ENCODE peak calls at places on chromosomes 12 and 14, in nine cellular contexts. One of them, this sample, is unnamed.

GRCh38 chr14:101371691-101372493 is 189.4 kb upstream of the DIO3 start:
- DNase-seq in HepG2: no peak
- DNase-seq in HCT116: no peak
- DNase-seq in SK-N-SH: no peak
- DNase-seq in K562: no peak
- DNase-seq in GM23338: no peak
- DNase-seq in Panc1: no peak
- DNase-seq in GM12878: no peak
- DNase-seq in HL-60: no peak
- DNase-seq in this sample: no peak

GRCh38 chr12:50151047-50151687 is 16.0 kb downstream of the CERS5 start:
- DNase-seq in GM12878: no peak
- DNase-seq in HCT116: no peak
- DNase-seq in HL-60: no peak
- DNase-seq in Panc1: no peak
- DNase-seq in GM23338: no peak
- DNase-seq in SK-N-SH: no peak
- DNase-seq in K562: no peak
- DNase-seq in HepG2: no peak
- DNase-seq in this sample: no peak

GRCh38 chr14:64767215-64767964 is 63.2 kb downstream of the PLEKHG3 start:
- DNase-seq in K562: no peak
- DNase-seq in GM23338: no peak
- DNase-seq in HepG2: no peak
- DNase-seq in Panc1: no peak
- DNase-seq in HL-60: no peak
- DNase-seq in SK-N-SH: no peak
- DNase-seq in HCT116: no peak
- DNase-seq in GM12878: no peak
- DNase-seq in this sample: no peak

GRCh38 chr14:84458881-84459280 is 1071.1 kb upstream of the FLRT2 start:
- DNase-seq in HepG2: no peak
- DNase-seq in HL-60: no peak
- DNase-seq in SK-N-SH: no peak
- DNase-seq in GM23338: no peak
- DNase-seq in K562: no peak
- DNase-seq in Panc1: no peak
- DNase-seq in HCT116: no peak
- DNase-seq in GM12878: no peak
- DNase-seq in this sample: no peak

GRCh38 chr12:52210925-52211650 is 19.3 kb upstream of the KRT80 start:
- DNase-seq in HCT116: no peak
- DNase-seq in K562: no peak
- DNase-seq in Panc1: no peak
- DNase-seq in SK-N-SH: no peak
- DNase-seq in GM23338: no peak
- DNase-seq in HL-60: no peak
- DNase-seq in HepG2: no peak
- DNase-seq in GM12878: no peak
- DNase-seq in this sample: no peak

GRCh38 chr12:29611906-29612305 is 114.4 kb upstream of the OVCH1 start:
- DNase-seq in GM23338: no peak
- DNase-seq in HCT116: no peak
- DNase-seq in HepG2: no peak
- DNase-seq in HL-60: no peak
- DNase-seq in K562: no peak
- DNase-seq in SK-N-SH: no peak
- DNase-seq in Panc1: no peak
- DNase-seq in GM12878: no peak
- DNase-seq in this sample: no peak

GRCh38 chr14:50061664-50062437 is 54.5 kb downstream of the VCPKMT start:
- DNase-seq in HCT116: no peak
- DNase-seq in GM12878: peak; percentile 84
- DNase-seq in HL-60: peak; percentile 88
- DNase-seq in SK-N-SH: peak; percentile 83
- DNase-seq in HepG2: peak; percentile 76
- DNase-seq in GM23338: no peak
- DNase-seq in Panc1: no peak
- DNase-seq in K562: no peak
- DNase-seq in this sample: no peak

GRCh38 chr12:3885179-3886094 is 12.2 kb upstream of the PARP11 start:
- DNase-seq in HCT116: peak; percentile 8
- DNase-seq in HepG2: peak; percentile 36
- DNase-seq in Panc1: peak; percentile 20
- DNase-seq in GM23338: peak; percentile 75
- DNase-seq in K562: peak; percentile 6
- DNase-seq in SK-N-SH: peak; percentile 30
- DNase-seq in HL-60: peak; percentile 31
- DNase-seq in GM12878: no peak
- DNase-seq in this sample: peak; percentile 17

DNA sequence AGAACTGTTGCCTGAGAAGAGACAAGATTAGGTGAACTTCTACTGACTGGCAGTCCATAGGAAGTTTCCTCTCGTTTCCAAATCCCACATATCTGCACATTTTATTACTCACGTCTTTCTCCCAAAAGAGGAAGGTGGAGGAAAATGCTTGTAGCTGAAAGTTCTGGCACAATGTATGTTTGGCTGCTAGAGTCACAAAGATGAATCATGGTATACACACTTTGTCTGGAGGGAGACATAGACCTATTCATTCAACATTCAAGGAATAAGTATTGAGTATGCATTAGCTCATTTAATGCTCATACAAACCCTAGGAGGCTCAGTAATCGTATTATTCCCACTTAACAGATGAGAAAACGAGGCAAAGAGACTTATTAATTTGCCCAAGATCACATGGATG is 291.8 kb downstream of the FOXN3 start:
- DNase-seq in HepG2: no peak
- DNase-seq in Panc1: no peak
- DNase-seq in HCT116: no peak
- DNase-seq in GM12878: no peak
- DNase-seq in SK-N-SH: no peak
- DNase-seq in HL-60: no peak
- DNase-seq in K562: no peak
- DNase-seq in GM23338: no peak
- DNase-seq in this sample: no peak
- TF ChIP-seq REST in HepG2: no peak
- TF ChIP-seq REST in Panc1: no peak
- TF ChIP-seq REST in HCT116: no peak
- TF ChIP-seq REST in GM12878: no peak
- TF ChIP-seq REST in SK-N-SH: no peak
- TF ChIP-seq REST in HL-60: no peak
- TF ChIP-seq REST in K562: no peak
- TF ChIP-seq REST in GM23338: no peak
- TF ChIP-seq REST in this sample: no peak

GRCh38 chr12:1934831-1935230 is 16.4 kb upstream of the CACNA2D4 start:
- DNase-seq in Panc1: no peak
- DNase-seq in HL-60: no peak
- DNase-seq in K562: no peak
- DNase-seq in SK-N-SH: peak; percentile 18
- DNase-seq in HCT116: no peak
- DNase-seq in GM23338: no peak
- DNase-seq in GM12878: no peak
- DNase-seq in HepG2: no peak
- DNase-seq in this sample: no peak

GRCh38 chr12:1934068-1934467 is 15.6 kb upstream of the CACNA2D4 start:
- DNase-seq in SK-N-SH: peak; percentile 13
- DNase-seq in HL-60: no peak
- DNase-seq in K562: no peak
- DNase-seq in GM23338: no peak
- DNase-seq in HepG2: no peak
- DNase-seq in GM12878: no peak
- DNase-seq in Panc1: no peak
- DNase-seq in HCT116: no peak
- DNase-seq in this sample: no peak

GRCh38 chr12:1935242-1935641 is 16.8 kb upstream of the CACNA2D4 start:
- DNase-seq in Panc1: no peak
- DNase-seq in HL-60: no peak
- DNase-seq in HCT116: no peak
- DNase-seq in GM23338: no peak
- DNase-seq in SK-N-SH: peak; percentile 7
- DNase-seq in HepG2: no peak
- DNase-seq in GM12878: no peak
- DNase-seq in K562: no peak
- DNase-seq in this sample: no peak

GRCh38 chr12:1932264-1932777 is 13.9 kb upstream of the CACNA2D4 start:
- DNase-seq in SK-N-SH: peak; percentile 86
- DNase-seq in GM12878: no peak
- DNase-seq in GM23338: no peak
- DNase-seq in HCT116: no peak
- DNase-seq in HepG2: no peak
- DNase-seq in HL-60: peak; percentile 25
- DNase-seq in K562: no peak
- DNase-seq in Panc1: no peak
- DNase-seq in this sample: no peak

DNA sequence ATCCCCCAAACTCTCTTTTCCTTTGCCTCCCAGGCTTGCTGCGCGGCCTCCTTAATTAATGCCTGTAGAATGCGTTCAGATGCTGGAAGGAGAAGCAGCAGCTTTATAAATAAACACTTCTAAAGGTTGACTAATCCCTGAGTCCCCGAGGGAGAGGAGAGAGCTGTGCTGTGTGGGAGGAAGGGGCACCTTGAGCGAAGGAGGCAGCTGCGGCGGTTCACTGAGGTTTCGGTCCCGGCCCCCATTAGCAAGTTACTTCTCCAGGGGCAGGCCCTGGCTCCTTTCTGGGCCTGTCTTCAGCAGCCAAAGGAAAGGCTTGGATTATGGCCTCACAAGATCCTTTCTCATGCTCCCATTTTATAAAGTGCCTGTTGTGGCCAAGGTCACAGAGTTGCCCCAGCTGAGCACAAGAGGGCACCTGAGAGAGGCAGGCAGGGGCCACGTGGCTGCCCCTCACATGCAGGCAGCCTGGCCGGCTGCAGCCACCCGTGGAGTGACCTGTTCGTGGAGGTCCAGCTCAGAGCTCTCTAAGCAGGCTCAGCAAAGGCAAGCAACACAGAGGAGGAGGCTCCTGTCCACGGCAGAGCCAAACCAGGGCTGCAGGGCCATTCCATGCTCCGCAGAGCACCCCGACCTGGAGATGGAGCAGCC is 15.0 kb upstream of the CACNA2D4 start:
- DNase-seq in GM12878: no peak
- DNase-seq in HCT116: no peak
- DNase-seq in SK-N-SH: no peak
- DNase-seq in GM23338: no peak
- DNase-seq in Panc1: no peak
- DNase-seq in HepG2: no peak
- DNase-seq in HL-60: no peak
- DNase-seq in K562: no peak
- DNase-seq in this sample: no peak
- TF ChIP-seq REST in GM12878: no peak
- TF ChIP-seq REST in HCT116: no peak
- TF ChIP-seq REST in SK-N-SH: no peak
- TF ChIP-seq REST in GM23338: no peak
- TF ChIP-seq REST in Panc1: no peak
- TF ChIP-seq REST in HepG2: no peak
- TF ChIP-seq REST in HL-60: no peak
- TF ChIP-seq REST in K562: no peak
- TF ChIP-seq REST in this sample: no peak

GRCh38 chr12:47413806-47414205 is 292.0 kb downstream of the RPAP3 start:
- DNase-seq in GM12878: no peak
- DNase-seq in HepG2: no peak
- DNase-seq in Panc1: no peak
- DNase-seq in GM23338: no peak
- DNase-seq in SK-N-SH: no peak
- DNase-seq in HL-60: no peak
- DNase-seq in K562: no peak
- DNase-seq in HCT116: no peak
- DNase-seq in this sample: no peak
- TF ChIP-seq REST in GM12878: no peak
- TF ChIP-seq REST in HepG2: no peak
- TF ChIP-seq REST in Panc1: no peak
- TF ChIP-seq REST in GM23338: no peak
- TF ChIP-seq REST in SK-N-SH: no peak
- TF ChIP-seq REST in HL-60: no peak
- TF ChIP-seq REST in K562: no peak
- TF ChIP-seq REST in HCT116: no peak
- TF ChIP-seq REST in this sample: no peak

DNA sequence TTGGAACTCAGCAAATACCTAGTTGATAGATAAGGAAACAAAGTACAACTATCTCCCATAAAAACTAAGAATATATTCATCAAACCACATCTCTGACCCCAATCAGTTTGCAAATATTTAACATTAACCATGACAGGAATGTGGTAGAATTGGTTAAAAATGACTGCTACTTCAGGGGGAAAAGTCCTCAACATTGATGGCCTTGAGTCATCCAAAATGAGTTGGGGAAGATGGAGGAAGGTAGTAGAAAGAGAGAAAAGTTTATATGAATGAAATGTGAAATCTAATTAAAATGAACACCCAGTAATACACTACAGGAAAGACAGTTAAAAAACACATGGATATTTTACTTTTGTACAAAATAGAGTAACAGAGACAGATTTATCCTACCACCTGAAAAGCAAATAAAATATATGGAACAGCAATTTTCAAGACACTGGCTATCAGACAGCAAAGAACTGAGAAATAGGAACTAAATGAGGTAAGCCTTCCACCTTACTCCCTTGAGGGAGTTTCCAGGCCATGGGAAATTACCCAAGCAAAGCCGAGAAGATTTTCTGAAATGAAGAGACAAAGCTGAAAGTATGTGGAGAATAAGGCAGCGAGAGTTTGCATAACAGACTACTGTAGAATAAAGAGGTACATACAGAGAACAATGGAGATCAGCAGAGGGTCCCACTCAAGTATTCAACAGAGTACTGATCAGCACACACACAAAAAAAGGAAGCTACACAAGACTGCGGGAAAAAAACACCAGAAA is 49.6 kb downstream of the TC2N start:
- DNase-seq in Panc1: no peak
- DNase-seq in HCT116: no peak
- DNase-seq in K562: no peak
- DNase-seq in SK-N-SH: no peak
- DNase-seq in GM12878: peak; percentile 56
- DNase-seq in GM23338: peak; percentile 46
- DNase-seq in HepG2: no peak
- DNase-seq in HL-60: peak; percentile 3
- DNase-seq in this sample: no peak
- TF ChIP-seq REST in Panc1: no peak
- TF ChIP-seq REST in HCT116: no peak
- TF ChIP-seq REST in K562: no peak
- TF ChIP-seq REST in SK-N-SH: no peak
- TF ChIP-seq REST in GM12878: no peak
- TF ChIP-seq REST in GM23338: no peak
- TF ChIP-seq REST in HepG2: no peak
- TF ChIP-seq REST in HL-60: no peak
- TF ChIP-seq REST in this sample: no peak

DNA sequence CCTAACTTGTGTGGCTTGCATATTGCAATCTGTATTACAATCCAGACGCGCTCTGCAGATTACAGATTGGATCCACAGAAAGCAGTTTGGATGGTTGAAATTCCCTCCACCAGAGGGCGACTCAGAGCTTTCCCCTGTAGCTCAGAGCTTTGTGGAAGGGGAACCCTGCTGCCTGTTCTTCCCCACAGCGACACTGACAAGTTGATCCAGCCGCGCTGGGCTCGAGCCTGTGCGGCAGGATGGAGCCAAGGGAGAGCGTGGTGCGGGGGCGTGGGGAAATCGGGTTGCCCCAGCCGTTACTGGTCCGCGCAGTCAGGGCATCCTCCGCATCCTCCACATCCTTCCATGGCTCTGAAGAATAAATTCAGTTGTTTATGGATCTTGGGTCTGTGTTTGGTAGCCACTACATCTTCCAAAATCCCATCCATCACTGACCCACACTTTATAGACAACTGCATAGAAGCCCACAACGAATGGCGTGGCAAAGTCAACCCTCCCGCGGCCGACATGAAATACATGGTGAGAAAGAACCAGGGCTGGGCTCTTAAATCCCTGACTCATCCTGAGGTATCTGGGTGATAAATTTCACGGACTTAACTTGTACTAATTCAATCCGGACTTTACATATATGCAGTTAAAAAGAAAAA is at the start of gene GLIPR1L1:
- DNase-seq in HL-60: peak; percentile 88
- DNase-seq in K562: peak; percentile 30
- DNase-seq in Panc1: peak; percentile 66
- DNase-seq in HepG2: peak; percentile 71
- DNase-seq in GM12878: peak; percentile 44
- DNase-seq in GM23338: peak; percentile 97
- DNase-seq in SK-N-SH: peak; percentile 81
- DNase-seq in HCT116: peak; percentile 92
- DNase-seq in this sample: peak; percentile 91
- TF ChIP-seq REST in HL-60: no peak
- TF ChIP-seq REST in K562: no peak
- TF ChIP-seq REST in Panc1: no peak
- TF ChIP-seq REST in HepG2: no peak
- TF ChIP-seq REST in GM12878: no peak
- TF ChIP-seq REST in GM23338: no peak
- TF ChIP-seq REST in SK-N-SH: peak; percentile 21
- TF ChIP-seq REST in HCT116: no peak
- TF ChIP-seq REST in this sample: no peak